ENCODE peak calls at places on chromosomes 4 and X, in seven cellular contexts. X, F, V, S, K, W and M are unnamed samples.

GRCh38 chrX:151397741-151398070 is 700 bp downstream of the VMA21 start:
- DNase-seq in K (peak; percentile 0), V (no peak), X (no peak), F (no peak), W (no peak), S (peak; percentile 7), M (no peak)

GRCh38 chrX:37491686-37492085 is 79.8 kb upstream of the LANCL3 start:
- DNase-seq in F (no peak), W (peak; percentile 46), S (no peak), X (no peak), V (no peak), K (no peak), M (no peak)

GRCh38 chrX:48864210-48864609 is 28.8 kb upstream of the PCSK1N start:
- DNase-seq in K (peak; percentile 39), X (no peak), F (no peak), S (peak; percentile 36), V (no peak), W (no peak), M (peak; percentile 32)

GRCh38 chrX:122579521-122579920 is 604.6 kb upstream of the GRIA3 start:
- DNase-seq in F (no peak), K (peak; percentile 1), X (no peak), V (no peak), S (peak; percentile 63), W (no peak), M (peak; percentile 79)

GRCh38 chr4:72312032-72312650 is 256.9 kb downstream of the ADAMTS3 start:
- DNase-seq in F (no peak), V (peak; percentile 49), X (no peak), S (peak; percentile 95), K (peak; percentile 90), W (no peak), M (peak; percentile 97)

GRCh38 chrX:3518870-3519269 is 172.4 kb upstream of the MXRA5 start:
- DNase-seq in V (peak; percentile 28), X (no peak), S (peak; percentile 98), W (no peak), F (no peak), K (peak; percentile 44), M (peak; percentile 96)

GRCh38 chr4:104015680-104016079 is 295.9 kb upstream of the TACR3 start:
- DNase-seq in K (no peak), S (no peak), X (no peak), W (no peak), F (peak; percentile 13), V (no peak), M (no peak)

GRCh38 chrX:65406532-65406931 is 128.1 kb downstream of the LAS1L start:
- DNase-seq in K (no peak), W (peak; percentile 73), S (no peak), V (no peak), F (peak; percentile 45), X (no peak), M (no peak)

GRCh38 chr4:26454961-26455360 is 35.3 kb downstream of the CCKAR start:
- DNase-seq in S (no peak), W (no peak), V (no peak), X (no peak), K (no peak), F (no peak), M (no peak)

GRCh38 chr4:26344901-26345300 is 24.1 kb downstream of the RBPJ start:
- DNase-seq in W (no peak), F (no peak), K (no peak), X (no peak), V (no peak), S (no peak), M (no peak)

GRCh38 chr4:186651181-186651603 is 72.5 kb downstream of the FAT1 start:
- DNase-seq in K (no peak), X (no peak), V (no peak), W (no peak), S (no peak), F (no peak), M (no peak)

GRCh38 chrX:148507413-148507812 is 7.0 kb downstream of the AFF2 start:
- DNase-seq in K (no peak), F (no peak), S (no peak), X (no peak), W (no peak), V (no peak), M (peak; percentile 25)

GRCh38 chrX:31314921-31315320 is 243.1 kb upstream of the FTHL17 start:
- DNase-seq in K (peak; percentile 21), X (no peak), W (no peak), S (peak; percentile 29), F (no peak), V (no peak), M (peak; percentile 79)

GRCh38 chrX:55867254-55867653 is 149.7 kb downstream of the RRAGB start:
- DNase-seq in X (no peak), V (no peak), S (peak; percentile 27), F (peak; percentile 94), K (peak; percentile 0), W (no peak), M (peak; percentile 2)

GRCh38 chr4:663046-663437 is 11.0 kb downstream of the ATP5ME start:
- DNase-seq in W (no peak), F (no peak), S (no peak), K (no peak), X (no peak), V (no peak), M (no peak)
- H3K4me3 ChIP-seq in W (peak overlapping the region; percentile 95), F (no peak overlapping the region), S (no peak overlapping the region), K (no peak overlapping the region), X (no peak overlapping the region), V (no peak overlapping the region), M (no peak overlapping the region)

GRCh38 chrX:84186603-84187358 is 1.2 kb downstream of the RPS6KA6 start:
- DNase-seq in F (peak; percentile 48), X (no peak), W (no peak), K (peak; percentile 24), V (no peak), S (peak; percentile 31), M (no peak)
- H3K4me3 ChIP-seq in F (peak overlapping the region; percentile 70), X (no peak overlapping the region), W (peak overlapping the region; percentile 61), K (peak overlapping the region; percentile 58), V (peak overlapping the region; percentile 36), S (peak overlapping the region; percentile 63), M (peak overlapping the region; percentile 67)

DNA sequence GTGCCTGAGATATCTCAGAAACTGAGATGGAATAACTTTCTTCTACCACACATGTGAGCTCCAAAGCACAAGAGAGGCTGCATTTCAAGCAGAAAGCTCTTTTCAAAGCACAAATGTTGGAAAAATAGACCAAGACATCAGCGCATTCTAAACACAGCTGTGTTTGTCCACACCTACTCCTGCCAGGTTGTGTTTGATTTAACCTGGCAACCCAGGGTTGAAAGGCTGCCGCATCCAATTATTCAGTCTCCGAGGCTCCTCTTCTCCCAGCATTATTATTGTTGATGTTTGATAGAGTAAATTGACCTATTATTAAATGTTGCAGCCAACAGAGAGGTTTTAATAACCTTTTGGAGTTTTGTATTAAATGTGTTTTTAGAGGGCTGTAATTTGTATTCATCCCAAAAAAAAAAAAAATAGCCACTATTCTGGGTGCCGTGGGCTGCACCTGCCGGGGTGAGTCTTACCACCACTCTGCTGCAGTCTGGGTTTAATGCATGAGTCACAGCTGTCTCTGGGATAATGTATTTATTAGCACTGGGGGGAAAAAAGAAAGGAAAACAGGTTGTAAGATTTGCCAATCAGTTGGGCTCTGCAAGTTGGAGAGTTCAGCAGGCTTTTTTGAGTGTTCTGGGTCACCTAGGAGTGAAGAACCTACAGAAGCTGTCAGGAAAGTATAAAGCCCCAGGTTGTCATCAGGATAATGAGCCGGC is 105.2 kb upstream of the NOCT start:
- DNase-seq in V (no peak), K (peak; percentile 34), W (no peak), F (no peak), S (peak; percentile 20), X (no peak), M (no peak)
- H3K4me3 ChIP-seq in V (no peak overlapping the region), K (no peak overlapping the region), W (no peak overlapping the region), F (no peak overlapping the region), S (no peak overlapping the region), X (no peak overlapping the region), M (no peak overlapping the region)

GRCh38 chr4:99022566-99022965 is 27.0 kb downstream of the METAP1 start:
- DNase-seq in F (no peak), W (no peak), V (no peak), X (no peak), S (no peak), K (no peak), M (no peak)
- H3K4me3 ChIP-seq in F (no peak overlapping the region), W (no peak overlapping the region), V (no peak overlapping the region), X (no peak overlapping the region), S (no peak overlapping the region), K (no peak overlapping the region), M (peak overlapping the region; percentile 47)

DNA sequence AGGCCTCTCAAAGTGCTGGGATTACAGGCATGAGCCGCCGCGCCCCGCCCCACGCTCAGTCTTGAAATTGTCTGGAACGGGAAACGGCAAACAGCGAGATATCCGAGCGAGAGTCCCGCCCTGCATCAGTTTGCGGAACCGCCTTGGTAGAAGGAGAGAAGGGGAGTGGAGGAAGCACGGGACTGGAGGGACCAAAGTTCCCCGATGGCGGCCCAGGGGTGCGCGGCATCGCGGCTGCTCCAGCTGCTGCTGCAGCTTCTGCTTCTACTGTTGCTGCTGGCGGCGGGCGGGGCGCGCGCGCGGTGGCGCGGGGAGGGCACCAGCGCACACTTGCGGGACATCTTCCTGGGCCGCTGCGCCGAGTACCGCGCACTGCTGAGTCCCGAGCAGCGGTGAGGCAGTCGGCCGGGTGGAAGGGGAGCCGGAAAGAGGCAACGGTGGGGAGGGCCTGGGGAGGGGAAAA is at the start of gene BST1:
- DNase-seq in X (peak; percentile 52), F (no peak), W (peak; percentile 95), V (peak; percentile 74), S (peak; percentile 55), K (peak; percentile 52), M (peak; percentile 53)
- H3K4me3 ChIP-seq in X (no peak within 1 kb of the TSS), F (no peak within 1 kb of the TSS), W (peak within 1 kb of the TSS; percentile 55), V (peak within 1 kb of the TSS; percentile 14), S (peak within 1 kb of the TSS; percentile 58), K (peak within 1 kb of the TSS; percentile 59), M (peak within 1 kb of the TSS; percentile 65)

DNA sequence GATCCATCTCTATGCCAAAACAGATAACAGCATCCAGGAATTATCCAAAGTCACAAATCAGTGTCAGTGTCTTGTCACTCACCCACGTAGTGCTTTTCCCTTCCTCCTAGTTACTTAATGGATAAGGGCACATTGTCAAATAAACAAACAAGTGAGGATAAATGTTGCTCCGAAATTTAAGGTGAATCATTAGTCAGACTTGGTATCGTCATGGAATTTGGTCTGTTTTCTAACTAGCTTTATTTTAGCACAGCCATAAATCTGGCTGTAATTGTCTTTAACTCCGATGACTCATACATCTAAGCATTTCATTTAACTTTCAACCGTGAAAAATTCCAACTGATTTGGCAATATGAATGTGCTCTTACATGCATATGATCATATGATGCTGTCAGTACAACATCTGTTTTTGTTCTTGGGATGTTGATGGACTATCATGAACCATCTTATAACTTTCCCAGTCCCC is 83.3 kb downstream of the SNCA start:
- DNase-seq in X (no peak), K (peak; percentile 98), S (peak; percentile 100), W (no peak), V (no peak), F (no peak), M (peak; percentile 98)
- H3K4me3 ChIP-seq in X (no peak overlapping the region), K (no peak overlapping the region), S (no peak overlapping the region), W (no peak overlapping the region), V (no peak overlapping the region), F (no peak overlapping the region), M (peak overlapping the region; percentile 1)

DNA sequence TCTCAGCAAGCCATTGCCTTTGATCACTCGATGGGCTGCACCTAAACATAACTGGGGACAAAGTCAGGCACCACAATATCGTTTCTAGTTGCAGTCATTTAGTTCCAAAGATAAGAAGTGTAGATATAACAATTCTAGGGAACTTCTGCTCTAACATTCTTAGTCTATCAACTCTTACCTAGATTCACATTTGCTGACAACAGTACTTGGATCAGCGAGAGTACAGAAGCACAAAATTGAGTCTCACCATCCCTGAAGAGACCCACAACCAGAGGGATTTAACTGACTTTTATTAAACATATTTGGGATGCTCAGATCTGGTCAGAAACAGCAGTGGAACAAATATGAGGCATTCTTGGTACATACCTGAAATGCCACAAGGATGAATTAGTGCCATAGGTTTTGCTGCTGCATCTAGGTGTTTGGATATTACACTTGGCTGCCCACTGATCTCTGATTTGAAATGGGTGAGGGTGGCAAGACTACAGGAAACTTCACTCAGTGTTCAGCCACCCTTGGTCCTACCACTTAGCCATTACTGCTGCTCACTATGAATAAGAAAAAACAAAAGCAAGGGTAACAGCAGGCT is 28.9 kb upstream of the HUWE1 start:
- DNase-seq in S (no peak), F (no peak), X (no peak), W (no peak), V (no peak), K (no peak), M (no peak)
- H3K4me3 ChIP-seq in S (no peak overlapping the region), F (no peak overlapping the region), X (no peak overlapping the region), W (no peak overlapping the region), V (no peak overlapping the region), K (no peak overlapping the region), M (no peak overlapping the region)